ENCODE peak calls at places on chromosome 22, in seven cellular contexts. K is neural crest cell; F is activated naive CD8-positive, alpha-beta T cell treated with anti-CD3 and anti-CD28 coated beads, Interleukin-2, amount 50 U/mL, for 24 hours; O is astrocyte of the cerebellum; E is activated T-cell treated with anti-CD3 and anti-CD28 coated beads, Interleukin-2, amount 50 U/mL, for 72 hours; B is H54; N is kidney. W is an unnamed sample.

GRCh38 chr22:30879398-30879797 is 89.2 kb downstream of the MORC2 start:
- DNase-seq in K (no peak), N (peak), B (no peak), E (no peak), O (no peak), F (no peak), W (no peak)

GRCh38 chr22:21725956-21726649 is 9.5 kb downstream of the YPEL1 start:
- DNase-seq in K (no peak), F (no peak), N (no peak), B (no peak), E (no peak), O (no peak), W (no peak)

GRCh38 chr22:28019360-28019759 is 100.3 kb upstream of the PITPNB start:
- DNase-seq in O (no peak), N (peak), E (no peak), B (peak), K (no peak), F (no peak), W (no peak)

GRCh38 chr22:26401726-26402125 is 27.3 kb upstream of the ASPHD2 start:
- DNase-seq in F (no peak), O (no peak), B (no peak), N (no peak), K (no peak), E (no peak), W (no peak)

GRCh38 chr22:42560781-42561180 is 7.0 kb downstream of the SERHL2 start:
- DNase-seq in E (peak), N (no peak), K (no peak), O (no peak), F (peak), B (no peak), W (no peak)

GRCh38 chr22:44202261-44202789 is 21.6 kb downstream of the PARVG start:
- DNase-seq in F (no peak), B (no peak), K (no peak), E (no peak), N (no peak), O (peak), W (no peak)

GRCh38 chr22:47448231-47449035 is 686.0 kb downstream of the TBC1D22A start:
- DNase-seq in K (no peak), F (no peak), N (peak), B (no peak), E (no peak), O (no peak), W (no peak)

GRCh38 chr22:42294034-42294985 is 23.9 kb upstream of the TCF20 start:
- DNase-seq in B (peak), E (no peak), N (no peak), F (no peak), K (peak), O (peak), W (peak)

GRCh38 chr22:37953062-37953436 is 352 bp downstream of the C22orf23 start:
- DNase-seq in E (no peak), B (no peak), N (no peak), K (no peak), O (no peak), F (peak), W (no peak)

GRCh38 chr22:20211997-20212753 is 55.9 kb downstream of the RTN4R start:
- DNase-seq in B (no peak), K (no peak), N (peak), F (no peak), E (no peak), O (no peak), W (no peak)

GRCh38 chr22:44311104-44311854 is 1.5 kb downstream of the SHISAL1 start:
- DNase-seq in E (no peak), O (no peak), B (no peak), N (no peak), F (no peak), K (no peak), W (no peak)

GRCh38 chr22:50713008-50713385 is 25.0 kb upstream of the ACR start:
- DNase-seq in O (no peak), F (no peak), K (no peak), N (peak), B (no peak), E (no peak), W (no peak)

GRCh38 chr22:22703715-22704114 is 59.3 kb downstream of the GGTLC2 start:
- DNase-seq in E (no peak), O (no peak), N (no peak), B (no peak), F (no peak), K (no peak), W (no peak)

GRCh38 chr22:49979587-49980264 is 19.2 kb downstream of the PIM3 start:
- DNase-seq in B (no peak), F (peak), K (no peak), O (no peak), N (peak), E (no peak), W (no peak)

GRCh38 chr22:38142606-38143005 is 32.1 kb upstream of the BAIAP2L2 start:
- DNase-seq in K (no peak), N (no peak), F (no peak), E (no peak), B (no peak), O (no peak), W (no peak)

GRCh38 chr22:24002272-24002671 is 3.0 kb downstream of the GSTT4 start:
- DNase-seq in E (no peak), K (no peak), O (no peak), B (no peak), N (no peak), F (no peak), W (no peak)

GRCh38 chr22:26768986-26769385 is 111.6 kb downstream of the MIAT start:
- DNase-seq in N (no peak), O (no peak), E (no peak), F (no peak), K (no peak), B (no peak), W (no peak)

GRCh38 chr22:20725987-20726558 is 47.8 kb upstream of the SERPIND1 start:
- DNase-seq in F (no peak), N (peak), E (no peak), K (no peak), O (no peak), B (no peak), W (no peak)

GRCh38 chr22:43376765-43377485 is 33.8 kb upstream of the SCUBE1 start:
- DNase-seq in B (no peak), E (peak), F (peak), N (peak), O (no peak), K (no peak), W (no peak)

GRCh38 chr22:23685205-23685784 is 5.5 kb upstream of the RGL4 start:
- DNase-seq in F (no peak), K (no peak), E (no peak), O (no peak), N (no peak), B (peak), W (no peak)

GRCh38 chr22:46138058-46138797 is 12.1 kb upstream of the PPARA start:
- DNase-seq in E (no peak), B (no peak), K (no peak), N (peak), F (no peak), O (no peak), W (no peak)

GRCh38 chr22:46684706-46685105 is 53.3 kb downstream of the CERK start:
- DNase-seq in F (no peak), N (no peak), K (no peak), B (no peak), E (no peak), O (no peak), W (peak)

GRCh38 chr22:49934891-49935557 is 16.6 kb downstream of the CRELD2 start:
- DNase-seq in B (no peak), F (peak), K (no peak), N (peak), E (peak), O (no peak), W (peak)

GRCh38 chr22:47289316-47289985 is 527.0 kb downstream of the TBC1D22A start:
- DNase-seq in O (no peak), E (no peak), F (no peak), B (no peak), N (peak), K (no peak), W (no peak)

GRCh38 chr22:17597217-17597616 is 31.3 kb downstream of the ATP6V1E1 start:
- DNase-seq in E (no peak), K (no peak), B (no peak), F (no peak), N (no peak), O (no peak), W (no peak)

GRCh38 chr22:27885977-27886842 is 32.8 kb downstream of the PITPNB start:
- DNase-seq in O (peak), B (peak), K (peak), E (peak), N (no peak), F (peak), W (peak)

GRCh38 chr22:45884201-45885067 is 92.5 kb downstream of the WNT7B start:
- DNase-seq in F (no peak), N (peak), O (no peak), K (no peak), B (no peak), E (no peak), W (no peak)

GRCh38 chr22:48804811-48805301 is 1022.8 kb downstream of the BRD1 start:
- DNase-seq in E (no peak), N (no peak), O (no peak), B (no peak), F (no peak), K (no peak), W (no peak)

GRCh38 chr22:38850941-38851849 is 7.4 kb upstream of the NPTXR start:
- DNase-seq in B (peak), K (no peak), O (peak), N (peak), E (no peak), F (no peak), W (no peak)

GRCh38 chr22:46471901-46472721 is 65.3 kb downstream of the CELSR1 start:
- DNase-seq in K (no peak), N (no peak), B (peak), F (no peak), E (no peak), O (no peak), W (no peak)

GRCh38 chr22:19855504-19856409 is 1.1 kb upstream of the GNB1L start:
- DNase-seq in B (no peak), F (peak), K (no peak), N (peak), E (peak), O (no peak), W (peak)

GRCh38 chr22:42317691-42318547 is 47.5 kb upstream of the TCF20 start:
- DNase-seq in F (no peak), E (no peak), N (peak), O (no peak), K (no peak), B (no peak), W (peak)